ENCODE peak calls at places on chromosome 16, in five cellular contexts. I, U, W, G and Z are unnamed samples.

GRCh38 chr16:4179020-4179419 is 62.8 kb upstream of the ADCY9 start:
- DNase-seq in I (no peak), U (no peak), W (peak), G (peak), Z (no peak)

GRCh38 chr16:68086860-68087268 is 1.7 kb downstream of the NFATC3 start:
- DNase-seq in I (no peak), U (no peak), W (no peak), G (peak), Z (no peak)

GRCh38 chr16:23155445-23156049 is 6.3 kb upstream of the USP31 start:
- DNase-seq in I (no peak), U (no peak), W (peak), G (peak), Z (no peak)

GRCh38 chr16:68676113-68676860 is 31.2 kb downstream of the CDH3 start:
- DNase-seq in I (no peak), U (no peak), W (no peak), G (no peak), Z (no peak)

GRCh38 chr16:80844368-80844767 is 40.0 kb upstream of the CDYL2 start:
- DNase-seq in I (no peak), U (no peak), W (no peak), G (no peak), Z (no peak)

GRCh38 chr16:23410176-23410575 is 42.8 kb downstream of the COG7 start:
- DNase-seq in I (no peak), U (no peak), W (no peak), G (no peak), Z (no peak)

GRCh38 chr16:12801511-12802042 is 2.1 kb downstream of the CPPED1 start:
- DNase-seq in I (no peak), U (peak), W (no peak), G (peak), Z (no peak)

GRCh38 chr16:66878067-66878466 is 2.2 kb upstream of the PDP2 start:
- DNase-seq in I (no peak), U (no peak), W (peak), G (no peak), Z (no peak)

GRCh38 chr16:27108826-27109665 is 42.3 kb downstream of the C16orf82 start:
- DNase-seq in I (peak), U (no peak), W (no peak), G (no peak), Z (no peak)

GRCh38 chr16:55035037-55035436 is 104.4 kb downstream of the IRX5 start:
- DNase-seq in I (peak), U (no peak), W (peak), G (no peak), Z (no peak)

GRCh38 chr16:75216127-75216526 is 2.7 kb upstream of the CTRB1 start:
- DNase-seq in I (no peak), U (no peak), W (peak), G (no peak), Z (no peak)

GRCh38 chr16:56332464-56333079 is 92.8 kb downstream of the AMFR start:
- DNase-seq in I (no peak), U (no peak), W (peak), G (peak), Z (no peak)

GRCh38 chr16:1812732-1813163 is 13.9 kb downstream of the HAGH start:
- DNase-seq in I (no peak), U (peak), W (peak), G (peak), Z (no peak)

GRCh38 chr16:89720520-89720858 is 209 bp downstream of the VPS9D1 start:
- DNase-seq in I (peak), U (no peak), W (peak), G (peak), Z (no peak)

GRCh38 chr16:58499615-58500328 is at the start of gene NDRG4:
- DNase-seq in I (peak), U (peak), W (peak), G (peak), Z (no peak)

GRCh38 chr16:70453117-70453890 is 1.1 kb upstream of the FCSK start:
- DNase-seq in I (no peak), U (no peak), W (no peak), G (no peak), Z (no peak)

GRCh38 chr16:69131167-69131748 is 1.1 kb downstream of the CHTF8 start:
- DNase-seq in I (no peak), U (no peak), W (no peak), G (peak), Z (no peak)

GRCh38 chr16:19113577-19114358 is at the start of gene ITPRIPL2:
- DNase-seq in I (peak), U (peak), W (peak), G (peak), Z (peak)

GRCh38 chr16:30375830-30376229 is 1.2 kb downstream of the MYL11 start:
- DNase-seq in I (no peak), U (no peak), W (no peak), G (no peak), Z (no peak)

GRCh38 chr16:71930013-71930563 is 34.8 kb downstream of the IST1 start:
- DNase-seq in I (no peak), U (no peak), W (no peak), G (no peak), Z (no peak)
- TF ChIP-seq CTCF in I (no peak), U (no peak), W (no peak), G (no peak), Z (no peak)

GRCh38 chr16:6360641-6361040 is 972.0 kb upstream of the RBFOX1 start:
- DNase-seq in I (no peak), U (no peak), W (no peak), G (no peak), Z (no peak)
- TF ChIP-seq CTCF in I (peak), U (no peak), W (no peak), G (no peak), Z (no peak)

GRCh38 chr16:84115919-84116719 is 623 bp downstream of the MBTPS1 start:
- DNase-seq in I (no peak), U (no peak), W (peak), G (peak), Z (no peak)
- TF ChIP-seq CTCF in I (no peak), U (no peak), W (no peak), G (no peak), Z (no peak)

GRCh38 chr16:50058091-50058771 is 7.5 kb upstream of the HEATR3 start:
- DNase-seq in I (no peak), U (no peak), W (no peak), G (no peak), Z (no peak)
- TF ChIP-seq CTCF in I (no peak), U (no peak), W (no peak), G (no peak), Z (no peak)